ENCODE peak calls at places on chromosomes 16 and 17, in ten cellular contexts. A is gastrocnemius medialis, B is AG04450, P is bronchial epithelial cell, K is BJ, M is tibial artery, G is body of pancreas, Q is AG10803, X is prostate gland, D is progenitor cell of endocrine pancreas. U is an unnamed sample.
A peak's percentile ranks its signal among the peaks of the same experiment; 100 is the strongest.

GRCh38 chr17:73542323-73542722 is 101.9 kb downstream of the SDK2 start:
- DNase-seq in X (no peak), B (no peak), K (no peak), D (no peak), Q (no peak), A (no peak), M (no peak), G (no peak), P (no peak), U (no peak)

GRCh38 chr17:21258593-21258992 is 5.4 kb upstream of the NATD1 start:
- DNase-seq in Q (no peak), G (no peak), P (no peak), D (no peak), A (no peak), B (no peak), X (no peak), M (no peak), K (no peak), U (no peak)

GRCh38 chr16:81238296-81239011 is at the start of gene BCO1:
- DNase-seq in X (peak; percentile 20), P (peak; percentile 70), G (peak; percentile 54), B (peak; percentile 18), A (no peak), K (no peak), D (no peak), Q (peak; percentile 47), M (no peak), U (no peak)

GRCh38 chr17:11997972-11998233 is 628 bp upstream of the ZNF18 start:
- DNase-seq in M (no peak), B (no peak), G (no peak), Q (no peak), D (no peak), A (peak; percentile 12), K (no peak), X (no peak), P (no peak), U (no peak)

GRCh38 chr16:70691223-70692129 is 5.6 kb upstream of the MTSS2 start:
- DNase-seq in Q (peak; percentile 100), M (peak; percentile 93), A (peak; percentile 90), P (no peak), K (peak; percentile 96), B (peak; percentile 96), D (no peak), X (no peak), G (no peak), U (no peak)

GRCh38 chr17:41383690-41384089 is 1.6 kb upstream of the KRT34 start:
- DNase-seq in M (no peak), K (no peak), P (no peak), Q (no peak), X (no peak), G (no peak), A (no peak), B (no peak), D (no peak), U (no peak)

GRCh38 chr16:85173981-85174751 is 61.9 kb upstream of the CIBAR2 start:
- DNase-seq in Q (peak; percentile 91), B (no peak), M (no peak), X (no peak), K (peak; percentile 59), G (no peak), P (peak; percentile 61), D (no peak), A (peak; percentile 71), U (no peak)

GRCh38 chr16:48365030-48365600 is 20.1 kb downstream of the SIAH1 start:
- DNase-seq in Q (no peak), K (no peak), M (no peak), A (no peak), X (peak; percentile 52), D (no peak), G (no peak), P (peak; percentile 61), B (no peak), U (no peak)

GRCh38 chr17:81518785-81519283 is 6.2 kb upstream of the ACTG1 start:
- DNase-seq in G (peak; percentile 52), M (peak; percentile 38), B (no peak), X (no peak), P (peak; percentile 35), A (no peak), Q (no peak), K (no peak), D (no peak), U (no peak)

GRCh38 chr16:89549007-89549700 is 11.3 kb upstream of the RPL13 start:
- DNase-seq in X (no peak), K (no peak), Q (no peak), D (no peak), A (no peak), G (no peak), B (no peak), M (no peak), P (no peak), U (no peak)

DNA sequence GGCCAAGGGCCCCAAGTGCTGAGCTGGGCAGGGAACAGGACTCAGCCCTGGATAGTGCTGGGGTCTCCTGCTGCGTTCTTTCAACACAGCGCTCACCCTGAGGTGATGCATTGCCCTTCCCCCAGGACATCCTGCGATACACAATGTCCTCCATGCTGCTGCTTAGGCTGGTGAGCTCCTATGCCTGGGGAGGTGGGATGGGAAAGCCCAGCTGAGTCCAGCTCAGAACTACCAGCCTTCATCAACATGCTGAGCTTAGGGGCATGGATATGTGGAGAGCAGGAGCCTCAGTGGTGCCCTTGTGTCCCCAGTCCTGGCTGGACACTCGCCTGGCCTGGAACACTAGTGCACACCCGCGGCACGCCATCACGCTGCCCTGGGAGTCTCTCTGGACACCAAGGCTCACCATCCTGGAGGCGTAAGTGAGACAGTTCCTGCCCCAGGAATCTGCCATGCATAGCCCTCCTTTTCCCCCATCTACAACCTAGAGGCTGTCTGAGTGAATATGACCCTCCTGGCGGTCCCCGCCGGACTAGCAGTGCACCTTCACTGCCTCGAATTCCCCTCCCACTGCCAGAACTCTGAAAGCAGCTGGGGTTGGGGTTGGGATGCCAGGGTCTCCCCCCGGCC is 710 bp downstream of the ZACN start:
- DNase-seq in M (no peak), B (no peak), K (no peak), X (no peak), A (no peak), G (no peak), P (no peak), D (no peak), Q (no peak), U (no peak)
- TF ChIP-seq CTCF in M (no peak), B (peak; percentile 24), K (peak; percentile 16), X (no peak), A (no peak), G (no peak), P (no peak), D (peak; percentile 44), Q (no peak), U (no peak)

GRCh38 chr16:6571044-6571443 is 761.6 kb upstream of the RBFOX1 start:
- DNase-seq in X (no peak), P (no peak), D (no peak), Q (no peak), M (no peak), A (no peak), K (no peak), B (no peak), G (no peak), U (no peak)

GRCh38 chr16:6576646-6577045 is 756.0 kb upstream of the RBFOX1 start:
- DNase-seq in X (no peak), Q (no peak), G (no peak), P (no peak), D (no peak), K (no peak), A (no peak), B (no peak), M (no peak), U (no peak)

GRCh38 chr16:6570520-6570919 is 762.1 kb upstream of the RBFOX1 start:
- DNase-seq in A (no peak), M (no peak), K (no peak), Q (no peak), D (no peak), G (no peak), P (no peak), B (no peak), X (no peak), U (no peak)

GRCh38 chr16:6574146-6574545 is 758.5 kb upstream of the RBFOX1 start:
- DNase-seq in G (no peak), P (no peak), K (no peak), M (no peak), D (no peak), X (no peak), Q (no peak), A (no peak), B (no peak), U (no peak)

DNA sequence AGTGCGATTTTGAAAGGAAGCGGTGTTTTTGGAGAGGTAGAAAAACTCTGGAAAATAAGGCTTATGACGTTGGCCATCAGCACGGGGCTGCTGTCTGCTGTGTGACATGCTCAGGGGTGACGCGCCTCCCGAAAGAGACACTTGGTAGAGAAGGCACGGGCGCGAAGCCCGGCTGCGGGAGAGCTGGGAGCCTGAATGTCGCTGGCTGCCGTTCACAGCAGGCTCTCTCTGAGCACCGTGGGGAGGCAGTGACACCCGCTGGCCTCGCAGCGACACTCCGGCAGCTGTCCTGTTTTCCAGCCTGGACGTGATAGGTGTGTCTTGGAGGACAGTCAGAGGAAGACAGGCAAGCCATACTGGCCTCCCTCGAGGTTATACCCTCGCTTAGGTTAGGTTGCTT is 759.1 kb upstream of the RBFOX1 start:
- DNase-seq in X (peak; percentile 44), G (no peak), M (no peak), P (no peak), K (no peak), B (no peak), A (no peak), D (peak; percentile 30), Q (no peak), U (no peak)
- TF ChIP-seq CTCF in X (peak; percentile 62), G (no peak), M (no peak), P (no peak), K (no peak), B (no peak), A (no peak), D (peak; percentile 65), Q (no peak), U (no peak)

DNA sequence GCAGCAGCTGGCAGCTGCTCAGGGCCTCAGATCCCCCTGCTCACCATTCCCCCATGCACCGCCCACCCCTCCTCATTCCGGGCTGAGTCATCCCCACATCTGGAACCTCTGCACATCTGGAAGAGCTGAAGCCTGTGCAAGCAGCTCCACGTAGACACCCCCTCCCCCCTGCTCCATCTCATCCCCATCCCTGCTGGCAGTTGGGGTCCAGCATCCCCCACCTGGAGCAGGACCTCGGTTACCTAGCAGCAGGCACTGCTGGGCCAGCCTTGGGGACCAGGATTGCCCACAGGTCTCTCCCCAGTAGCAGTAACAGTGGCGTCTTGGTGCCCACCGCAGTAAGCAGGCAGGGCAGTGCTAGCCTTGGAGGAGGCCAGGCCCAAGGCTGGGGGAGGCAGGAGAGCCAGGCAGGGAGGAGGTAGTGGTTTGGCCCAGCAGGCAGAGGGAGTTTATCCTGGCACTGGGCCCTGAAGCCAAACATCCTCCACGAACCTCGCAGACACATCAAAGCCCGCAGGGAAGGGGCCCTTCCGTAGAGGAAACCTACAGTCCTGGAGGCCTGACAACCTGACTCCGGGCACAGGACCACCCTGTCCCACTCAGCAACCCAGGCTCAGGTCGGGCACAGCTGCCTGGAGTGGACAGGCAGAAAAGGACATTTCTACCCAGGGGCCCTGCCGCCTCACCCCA is 7.7 kb upstream of the TMEM92 start:
- DNase-seq in G (peak; percentile 31), K (no peak), X (peak; percentile 85), Q (peak; percentile 86), P (peak; percentile 44), M (peak; percentile 69), D (no peak), B (peak; percentile 74), A (no peak), U (no peak)
- TF ChIP-seq CTCF in G (no peak), K (peak; percentile 34), X (peak; percentile 51), Q (peak; percentile 35), P (peak; percentile 22), M (peak; percentile 20), D (no peak), B (peak; percentile 45), A (no peak), U (no peak)

GRCh38 chr16:26645629-26646028 is 421.1 kb upstream of the C16orf82 start:
- DNase-seq in B (no peak), D (peak; percentile 34), K (no peak), A (no peak), X (no peak), M (no peak), Q (no peak), P (no peak), G (peak; percentile 16), U (peak; percentile 37)
- TF ChIP-seq CTCF in B (no peak), D (peak; percentile 79), K (no peak), A (no peak), X (no peak), M (no peak), Q (peak; percentile 6), P (no peak), G (peak; percentile 27), U (peak; percentile 58)

U was measured in natural killer cell.